ENCODE peak calls at places on chromosomes 7 and 10, in six cellular contexts. D is HFF-Myc, C is cardiac muscle cell, P is adrenal gland, X is kidney, E is GM23248. Q is an unnamed sample.

GRCh38 chr7:157984914-157985163 is 602.8 kb downstream of the PTPRN2 start:
- DNase-seq in D (no peak), C (no peak), P (no peak), X (no peak), E (no peak), Q (no peak)

GRCh38 chr7:135980665-135981180 is 3.6 kb upstream of the MTPN start:
- DNase-seq in D (peak), C (peak), P (peak), X (no peak), E (peak), Q (peak)

GRCh38 chr7:138247568-138248328 is 171.5 kb downstream of the AKR1D1 start:
- DNase-seq in D (no peak), C (peak), P (no peak), X (no peak), E (peak), Q (no peak)

GRCh38 chr10:130400890-130401289 is 264.7 kb downstream of the GLRX3 start:
- DNase-seq in D (no peak), C (no peak), P (no peak), X (no peak), E (no peak), Q (no peak)

GRCh38 chr10:92567952-92568600 is 5.8 kb downstream of the IDE start:
- DNase-seq in D (no peak), C (peak), P (no peak), X (no peak), E (peak), Q (peak)

GRCh38 chr7:144738708-144739314 is 97.0 kb downstream of the TPK1 start:
- DNase-seq in D (no peak), C (peak), P (peak), X (no peak), E (peak), Q (peak)

GRCh38 chr7:32937344-32938174 is 19.7 kb upstream of the FKBP9 start:
- DNase-seq in D (no peak), C (peak), P (peak), X (no peak), E (peak), Q (peak)

GRCh38 chr10:87771871-87772500 is 46.0 kb downstream of the ATAD1 start:
- DNase-seq in D (no peak), C (peak), P (no peak), X (no peak), E (peak), Q (peak)

GRCh38 chr7:83271212-83272099 is 108.8 kb upstream of the PCLO start:
- DNase-seq in D (no peak), C (peak), P (peak), X (no peak), E (peak), Q (peak)

GRCh38 chr7:50791363-50791762 is 8.7 kb upstream of the GRB10 start:
- DNase-seq in D (no peak), C (no peak), P (no peak), X (no peak), E (no peak), Q (no peak)
- H3K4me3 ChIP-seq in D (peak), C (peak), P (no peak), X (peak), E (peak), Q (peak)

GRCh38 chr7:74019149-74019548 is 8.8 kb upstream of the ELN start:
- DNase-seq in D (no peak), C (no peak), P (no peak), X (no peak), E (no peak), Q (no peak)
- H3K4me3 ChIP-seq in D (no peak), C (no peak), P (no peak), X (no peak), E (no peak), Q (no peak)

DNA sequence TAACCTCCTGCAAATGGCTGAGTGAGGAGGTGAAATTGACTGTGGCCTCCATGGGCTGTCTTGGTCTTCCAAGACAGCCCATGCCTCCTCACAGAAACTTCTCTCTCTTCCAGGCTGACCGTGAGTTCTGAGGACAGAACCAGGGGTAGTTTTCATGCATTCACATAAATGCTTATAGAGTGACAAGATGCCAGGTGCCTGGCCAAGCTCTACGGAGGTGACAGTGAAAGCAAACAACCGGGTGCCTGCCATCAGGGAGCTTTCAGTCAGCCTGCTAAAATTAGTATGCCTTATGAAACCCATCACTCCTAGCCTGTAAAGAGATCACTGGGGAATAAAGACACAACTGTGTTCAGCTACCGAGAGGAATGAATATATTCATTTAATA is 919 bp upstream of the RHOBTB1 start:
- DNase-seq in D (no peak), C (no peak), P (no peak), X (no peak), E (no peak), Q (no peak)
- H3K4me3 ChIP-seq in D (peak), C (peak), P (peak), X (peak), E (peak), Q (peak)

GRCh38 chr7:21030237-21030636 is 243.6 kb upstream of the SP8 start:
- DNase-seq in D (no peak), C (no peak), P (no peak), X (no peak), E (no peak), Q (no peak)

GRCh38 chr7:21023841-21024502 is 237.3 kb upstream of the SP8 start:
- DNase-seq in D (no peak), C (no peak), P (no peak), X (no peak), E (no peak), Q (no peak)

GRCh38 chr7:21028990-21029337 is 242.3 kb upstream of the SP8 start:
- DNase-seq in D (no peak), C (no peak), P (no peak), X (no peak), E (no peak), Q (no peak)

GRCh38 chr7:21028186-21028989 is 241.7 kb upstream of the SP8 start:
- DNase-seq in D (no peak), C (no peak), P (no peak), X (peak), E (peak), Q (peak)
- H3K4me3 ChIP-seq in D (no peak), C (no peak), P (no peak), X (no peak), E (no peak), Q (no peak)

DNA sequence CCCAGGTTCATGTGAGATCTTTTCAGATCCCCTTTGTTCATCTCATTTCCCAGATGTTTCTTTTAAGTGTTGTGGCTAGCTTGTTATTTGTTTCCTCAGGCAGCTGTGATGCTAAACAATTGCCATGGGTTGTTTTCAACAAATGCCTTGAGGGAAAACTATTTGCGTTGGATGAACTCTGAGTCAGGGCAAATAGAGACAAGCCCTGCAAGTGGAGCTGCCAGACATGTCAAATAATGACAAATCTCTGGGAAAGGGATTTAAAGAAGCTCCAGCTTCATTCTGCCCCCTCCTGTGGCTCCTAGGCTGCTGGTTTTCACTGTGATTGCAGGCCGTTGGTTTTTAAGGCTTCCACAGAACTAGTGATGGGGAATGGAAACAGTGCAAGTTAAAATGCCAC is 272.4 kb upstream of the SP8 start:
- DNase-seq in D (no peak), C (no peak), P (no peak), X (no peak), E (no peak), Q (no peak)
- H3K4me3 ChIP-seq in D (no peak), C (no peak), P (no peak), X (no peak), E (no peak), Q (no peak)

GRCh38 chr7:39971924-39972323 is 21.9 kb downstream of the CDK13 start:
- DNase-seq in D (no peak), C (no peak), P (no peak), X (no peak), E (no peak), Q (no peak)
- H3K4me3 ChIP-seq in D (no peak), C (no peak), P (no peak), X (no peak), E (no peak), Q (no peak)

GRCh38 chr10:131982185-131982756 is 548 bp upstream of the BNIP3 start:
- DNase-seq in D (no peak), C (no peak), P (no peak), X (no peak), E (peak), Q (no peak)
- H3K4me3 ChIP-seq in D (peak), C (peak), P (no peak), X (peak), E (peak), Q (peak)

GRCh38 chr7:964401-965231 is 10.1 kb upstream of the ADAP1 start:
- DNase-seq in D (no peak), C (peak), P (peak), X (peak), E (peak), Q (peak)
- H3K4me3 ChIP-seq in D (no peak), C (no peak), P (no peak), X (no peak), E (no peak), Q (no peak)

Q was measured in fibroblast of mammary gland.